ENCODE peak calls at places on chromosomes 4 and X, in seven cellular contexts. R is neural crest cell; C is fibroblast of pulmonary artery; U is CD8-positive, alpha-beta T cell; A is activated CD4-positive, alpha-beta T cell treated with anti-CD3 and anti-CD28 coated beads for 1 hour; T is bronchial epithelial cell; D is KG1. H is an unnamed sample.

GRCh38 chrX:104284407-104285000 is 29.8 kb upstream of the ESX1 start:
- DNase-seq in R (no peak), C (no peak), U (no peak), A (no peak), T (no peak), D (no peak), H (no peak)

GRCh38 chrX:6383488-6383887 is 151.4 kb downstream of the VCX3A start:
- DNase-seq in R (no peak), C (no peak), U (no peak), A (no peak), T (no peak), D (no peak), H (no peak)

GRCh38 chr4:102387552-102388150 is 42.4 kb upstream of the SLC39A8 start:
- DNase-seq in R (no peak), C (peak; percentile 28), U (no peak), A (no peak), T (peak; percentile 13), D (no peak), H (no peak)

GRCh38 chrX:154401918-154402621 is 3.9 kb downstream of the RPL10 start:
- DNase-seq in R (no peak), C (no peak), U (no peak), A (no peak), T (peak; percentile 68), D (no peak), H (no peak)

GRCh38 chrX:130770615-130771014 is 132.4 kb downstream of the ENOX2 start:
- DNase-seq in R (no peak), C (peak; percentile 78), U (no peak), A (no peak), T (peak; percentile 85), D (no peak), H (no peak)

GRCh38 chr4:2806392-2807355 is 13.8 kb downstream of the SH3BP2 start:
- DNase-seq in R (no peak), C (peak; percentile 55), U (no peak), A (no peak), T (no peak), D (no peak), H (peak; percentile 54)

GRCh38 chr4:33841120-33841519 is 2403.2 kb downstream of the ARAP2 start:
- DNase-seq in R (no peak), C (no peak), U (no peak), A (no peak), T (no peak), D (no peak), H (no peak)

GRCh38 chr4:885353-885752 is 46.8 kb downstream of the GAK start:
- DNase-seq in R (no peak), C (no peak), U (no peak), A (no peak), T (no peak), D (no peak), H (no peak)

GRCh38 chr4:15455290-15455689 is 14.4 kb upstream of the CC2D2A start:
- DNase-seq in R (no peak), C (peak; percentile 82), U (no peak), A (no peak), T (peak; percentile 34), D (no peak), H (no peak)

GRCh38 chrX:17768997-17769396 is 31.7 kb downstream of the SCML1 start:
- DNase-seq in R (no peak), C (no peak), U (no peak), A (no peak), T (no peak), D (no peak), H (no peak)